ENCODE peak calls at places on chromosomes 16 and 17, in six cellular contexts. N, C, I, R, Q and D are unnamed samples. For H3K4me1, the result is how much of the 10 kb centered on the place peaks cover.

GRCh38 chr17:15453246-15453645 is 14.2 kb downstream of the CDRT4 start:
- DNase-seq in N (no peak), C (no peak), I (no peak), R (no peak), Q (no peak), D (peak)

GRCh38 chr17:44499722-44500121 is 3.5 kb downstream of the GPATCH8 start:
- DNase-seq in N (no peak), C (no peak), I (no peak), R (no peak), Q (no peak), D (no peak)

GRCh38 chr17:78973196-78973595 is 6.5 kb downstream of the LGALS3BP start:
- DNase-seq in N (no peak), C (peak), I (no peak), R (no peak), Q (no peak), D (no peak)

GRCh38 chr16:30954993-30955392 is 2.6 kb upstream of the SETD1A start:
- DNase-seq in N (no peak), C (no peak), I (no peak), R (no peak), Q (no peak), D (no peak)

GRCh38 chr16:55155815-55156214 is 168.2 kb upstream of the IRX6 start:
- DNase-seq in N (no peak), C (no peak), I (no peak), R (no peak), Q (no peak), D (no peak)

GRCh38 chr17:66625321-66625767 is 209.6 kb upstream of the CACNG5 start:
- DNase-seq in N (no peak), C (no peak), I (no peak), R (no peak), Q (peak), D (peak)

GRCh38 chr17:40095944-40096791 is 4.2 kb downstream of the NR1D1 start:
- DNase-seq in N (no peak), C (no peak), I (no peak), R (no peak), Q (no peak), D (no peak)

GRCh38 chr16:9798952-9799590 is 383.2 kb downstream of the GRIN2A start:
- DNase-seq in N (no peak), C (no peak), I (no peak), R (no peak), Q (no peak), D (no peak)

GRCh38 chr17:8289103-8289397 is 580 bp downstream of the RANGRF start:
- DNase-seq in N (no peak), C (no peak), I (no peak), R (no peak), Q (no peak), D (no peak)

GRCh38 chr16:25023541-25023940 is 8.4 kb upstream of the ARHGAP17 start:
- DNase-seq in N (no peak), C (no peak), I (no peak), R (no peak), Q (peak), D (peak)

GRCh38 chr17:1769826-1770477 is 8.1 kb downstream of the SERPINF1 start:
- DNase-seq in N (no peak), C (no peak), I (peak), R (no peak), Q (peak), D (peak)

GRCh38 chr16:9192746-9193145 is 101.3 kb downstream of the HAPSTR1 start:
- DNase-seq in N (peak), C (no peak), I (no peak), R (no peak), Q (no peak), D (no peak)

GRCh38 chr16:85382717-85383118 is 230.4 kb upstream of the GSE1 start:
- DNase-seq in N (no peak), C (peak), I (no peak), R (no peak), Q (no peak), D (no peak)
- H3K4me1 ChIP-seq in N (under half), C (under half), I (under half), R (under half), Q (under half), D (under half)

DNA sequence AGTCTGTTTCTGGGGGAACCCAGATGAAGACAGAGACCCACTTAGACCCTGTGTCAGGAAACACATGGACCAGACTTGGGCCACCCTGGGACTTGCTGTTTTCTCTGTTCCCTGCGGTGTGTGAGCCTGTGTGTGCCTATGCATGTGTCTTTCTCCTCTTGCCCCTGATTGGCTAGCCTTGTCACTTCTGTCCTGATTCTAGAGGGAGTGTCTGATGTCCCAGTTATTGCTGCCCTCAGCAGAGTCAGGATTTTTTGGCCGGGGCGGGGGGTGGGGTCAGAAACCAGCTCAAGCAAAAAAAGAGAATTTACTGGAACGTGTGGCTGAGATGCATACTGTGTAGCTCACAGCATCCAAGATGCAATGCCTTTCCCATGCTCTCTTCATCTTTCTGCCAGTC is 30.5 kb downstream of the PLCG2 start:
- DNase-seq in N (no peak), C (no peak), I (no peak), R (no peak), Q (no peak), D (no peak)
- H3K4me1 ChIP-seq in N (under half), C (under half), I (under half), R (under half), Q (under half), D (under half)

GRCh38 chr16:629289-630023 is 1.3 kb upstream of the WFIKKN1 start:
- DNase-seq in N (no peak), C (no peak), I (no peak), R (no peak), Q (no peak), D (no peak)
- H3K4me1 ChIP-seq in N (under half), C (under half), I (under half), R (under half), Q (under half), D (under half)

GRCh38 chr16:88626646-88627045 is 11.7 kb upstream of the IL17C start:
- DNase-seq in N (no peak), C (no peak), I (no peak), R (no peak), Q (no peak), D (peak)

GRCh38 chr16:88629835-88630234 is 8.5 kb upstream of the IL17C start:
- DNase-seq in N (no peak), C (no peak), I (no peak), R (no peak), Q (no peak), D (no peak)

GRCh38 chr16:88627531-88628411 is 10.6 kb upstream of the IL17C start:
- DNase-seq in N (no peak), C (no peak), I (no peak), R (no peak), Q (no peak), D (no peak)

GRCh38 chr16:88630433-88630832 is 7.9 kb upstream of the IL17C start:
- DNase-seq in N (no peak), C (no peak), I (no peak), R (no peak), Q (no peak), D (no peak)

DNA sequence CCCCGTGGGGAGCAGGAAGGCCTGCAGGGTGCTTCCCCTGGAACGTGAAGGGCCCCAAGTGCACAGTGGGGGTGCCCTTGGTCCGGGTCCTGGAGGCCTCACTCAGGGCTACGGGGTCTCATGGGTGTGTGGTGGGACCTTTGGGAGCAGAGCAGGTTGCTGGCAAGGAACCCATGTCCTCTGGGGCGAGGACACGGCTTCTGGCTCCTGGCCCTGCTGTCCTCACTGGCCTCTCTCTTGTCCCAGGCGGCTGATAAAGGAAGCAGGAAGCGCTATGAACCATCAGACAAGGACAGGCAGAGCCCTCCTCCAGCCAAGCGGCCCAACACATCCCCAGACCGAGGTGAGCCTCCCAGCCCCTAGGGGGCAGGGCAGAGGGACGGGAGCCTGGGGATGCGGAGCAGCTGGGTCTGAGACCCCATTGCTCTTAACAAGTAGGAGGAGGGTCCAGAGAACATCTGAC is 9.8 kb upstream of the IL17C start:
- DNase-seq in N (peak), C (peak), I (no peak), R (no peak), Q (peak), D (no peak)
- H3K4me1 ChIP-seq in N (under half), C (under half), I (under half), R (under half), Q (under half), D (under half)

GRCh38 chr16:72197556-72197955 is 25.6 kb upstream of the PMFBP1 start:
- DNase-seq in N (no peak), C (no peak), I (no peak), R (no peak), Q (no peak), D (no peak)
- H3K4me1 ChIP-seq in N (under half), C (under half), I (under half), R (under half), Q (under half), D (under half)

GRCh38 chr16:88784856-88785105 is 239 bp downstream of the PIEZO1 start:
- DNase-seq in N (no peak), C (no peak), I (no peak), R (no peak), Q (no peak), D (no peak)

GRCh38 chr16:88781140-88782077 is 3.6 kb downstream of the PIEZO1 start:
- DNase-seq in N (no peak), C (peak), I (no peak), R (no peak), Q (peak), D (no peak)

GRCh38 chr16:88783391-88784073 is 1.5 kb downstream of the PIEZO1 start:
- DNase-seq in N (no peak), C (peak), I (peak), R (peak), Q (peak), D (no peak)

GRCh38 chr16:88784074-88784855 is 755 bp downstream of the PIEZO1 start:
- DNase-seq in N (no peak), C (peak), I (peak), R (peak), Q (peak), D (peak)

DNA sequence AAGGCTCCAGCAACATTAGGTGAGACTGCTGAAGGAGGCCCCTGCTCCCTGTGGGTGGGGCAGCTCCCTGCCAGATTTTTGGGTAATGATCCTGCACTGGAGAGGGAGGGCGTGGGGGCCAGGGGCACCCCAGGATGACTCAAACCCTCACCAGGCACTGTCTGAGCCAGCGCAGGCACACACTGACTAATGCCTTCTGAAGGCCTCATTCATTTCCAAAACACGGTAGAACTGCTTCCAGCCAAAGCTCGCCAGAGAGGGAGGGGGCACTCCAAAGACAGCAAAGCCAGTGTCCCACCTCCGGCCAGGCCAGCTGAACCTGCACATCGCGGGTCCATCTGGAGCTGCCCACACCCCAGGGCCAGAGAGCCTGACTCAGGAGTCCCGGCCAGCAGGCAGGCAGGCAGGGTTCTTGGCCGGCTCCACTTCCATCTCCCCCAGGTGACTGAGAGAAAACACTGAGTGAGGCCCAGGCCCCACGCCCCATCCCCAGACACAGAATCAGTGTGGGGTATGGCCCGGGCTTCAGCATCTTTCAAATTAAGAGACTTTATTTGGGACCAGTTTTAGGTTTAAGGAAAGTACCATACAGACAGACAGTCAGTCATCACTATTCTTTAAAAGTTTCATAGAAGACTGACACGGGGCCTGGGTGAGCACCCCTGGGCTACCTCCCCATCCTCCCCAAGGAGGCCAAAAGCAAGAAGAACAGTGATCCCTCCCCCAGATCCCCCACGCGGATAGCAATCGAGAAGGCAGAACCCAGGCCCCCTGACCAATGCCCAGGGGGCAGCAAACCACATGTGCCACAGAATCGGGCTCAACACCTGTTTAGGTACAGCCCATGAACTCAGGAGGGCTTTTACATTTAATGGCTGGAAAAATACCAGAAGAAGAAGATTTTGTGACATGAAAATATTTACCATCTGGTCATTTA is 2.3 kb downstream of the PIEZO1 start:
- DNase-seq in N (no peak), C (peak), I (no peak), R (no peak), Q (peak), D (peak)
- H3K4me1 ChIP-seq in N (under half), C (half or more), I (under half), R (half or more), Q (under half), D (half or more)

DNA sequence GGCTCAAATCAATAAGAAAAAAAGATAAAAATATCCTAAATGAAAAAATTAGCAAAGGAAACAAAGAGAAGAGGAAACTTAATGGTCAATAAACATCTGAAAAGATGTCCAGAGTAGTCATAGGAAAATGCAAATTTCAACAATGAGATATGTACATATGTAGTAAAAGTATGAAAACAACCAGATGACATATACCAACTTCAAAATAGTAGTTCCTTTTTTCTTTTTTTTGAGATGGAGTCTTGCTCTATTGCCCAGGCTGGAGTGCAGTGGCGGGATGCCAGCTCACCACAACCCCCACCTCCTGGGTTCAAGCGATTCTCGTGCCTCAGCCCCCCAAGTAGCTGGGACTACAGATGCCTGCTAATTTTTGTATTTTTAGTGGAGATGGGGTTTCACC is 21.7 kb upstream of the NFAT5 start:
- DNase-seq in N (no peak), C (no peak), I (no peak), R (no peak), Q (no peak), D (no peak)
- H3K4me1 ChIP-seq in N (under half), C (under half), I (under half), R (under half), Q (under half), D (under half)

GRCh38 chr16:67531247-67531646 is 2.6 kb downstream of the RIPOR1 start:
- DNase-seq in N (no peak), C (no peak), I (no peak), R (no peak), Q (no peak), D (no peak)
- H3K4me1 ChIP-seq in N (under half), C (half or more), I (under half), R (half or more), Q (under half), D (under half)

DNA sequence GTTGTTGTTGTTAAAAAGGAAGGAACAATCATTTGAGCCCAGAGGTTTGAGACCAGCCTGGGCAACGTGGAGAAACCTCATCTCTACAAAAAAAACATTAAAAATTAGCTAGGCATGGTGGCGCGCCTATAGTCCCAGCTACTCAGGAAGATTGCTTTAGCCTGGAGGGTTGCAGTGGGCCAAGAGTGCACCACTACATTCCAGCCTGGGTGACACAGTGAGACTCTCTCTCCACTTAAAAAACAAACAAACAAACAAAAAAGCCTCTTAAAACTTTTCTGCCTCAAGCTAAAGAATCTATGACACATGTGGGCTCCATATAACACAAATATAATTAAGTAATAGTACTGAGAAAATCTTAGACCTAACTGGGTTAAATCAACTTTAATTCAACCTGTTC is 12.5 kb downstream of the MBTPS1 start:
- DNase-seq in N (no peak), C (no peak), I (no peak), R (no peak), Q (no peak), D (no peak)
- H3K4me1 ChIP-seq in N (under half), C (under half), I (under half), R (under half), Q (under half), D (under half)